ENCODE peak calls at places on chromosomes 1 and 21, in four cellular contexts. S is fibroblast of pulmonary artery, O is lower leg skin, J is A549. V is an unnamed sample.

GRCh38 chr1:202501281-202501680 is 152.8 kb downstream of the PPP1R12B start:
- DNase-seq in S (peak), O (no peak), J (peak), V (peak)

GRCh38 chr1:99580451-99580850 is 65.5 kb upstream of the PALMD start:
- DNase-seq in S (peak), O (peak), J (no peak), V (no peak)

GRCh38 chr1:27137022-27137542 is 17.8 kb downstream of the SLC9A1 start:
- DNase-seq in S (no peak), O (no peak), J (no peak), V (peak)

GRCh38 chr1:168610111-168610510 is 33.7 kb downstream of the XCL1 start:
- DNase-seq in S (no peak), O (no peak), J (no peak), V (no peak)

GRCh38 chr1:6157528-6158174 is 22.5 kb downstream of the CHD5 start:
- DNase-seq in S (peak), O (no peak), J (peak), V (no peak)

GRCh38 chr1:150083907-150084306 is 16.3 kb downstream of the VPS45 start:
- DNase-seq in S (no peak), O (no peak), J (no peak), V (no peak)

GRCh38 chr1:75133754-75134655 is at the start of gene LHX8:
- DNase-seq in S (no peak), O (peak), J (peak), V (peak)

GRCh38 chr1:7590426-7590790 is 180.7 kb upstream of the VAMP3 start:
- DNase-seq in S (no peak), O (peak), J (no peak), V (no peak)

GRCh38 chr1:160767417-160768294 is 28.3 kb upstream of the LY9 start:
- DNase-seq in S (no peak), O (no peak), J (no peak), V (peak)

GRCh38 chr21:45974073-45975016 is 7.2 kb upstream of the COL6A1 start:
- DNase-seq in S (peak), O (peak), J (no peak), V (no peak)

GRCh38 chr1:115557715-115558114 is 84.1 kb upstream of the VANGL1 start:
- DNase-seq in S (no peak), O (no peak), J (no peak), V (no peak)

GRCh38 chr1:209646558-209646957 is 5.7 kb downstream of the LAMB3 start:
- DNase-seq in S (peak), O (no peak), J (peak), V (no peak)

GRCh38 chr21:15065381-15066230 is 806 bp upstream of the NRIP1 start:
- DNase-seq in S (peak), O (peak), J (peak), V (peak)

GRCh38 chr1:153293847-153294246 is 18.9 kb downstream of the PGLYRP3 start:
- DNase-seq in S (no peak), O (no peak), J (no peak), V (no peak)

GRCh38 chr1:8162168-8162567 is 136.1 kb upstream of the ERRFI1 start:
- DNase-seq in S (no peak), O (no peak), J (no peak), V (no peak)

GRCh38 chr21:26844258-26845065 is 747 bp downstream of the ADAMTS1 start:
- DNase-seq in S (peak), O (peak), J (peak), V (no peak)

DNA sequence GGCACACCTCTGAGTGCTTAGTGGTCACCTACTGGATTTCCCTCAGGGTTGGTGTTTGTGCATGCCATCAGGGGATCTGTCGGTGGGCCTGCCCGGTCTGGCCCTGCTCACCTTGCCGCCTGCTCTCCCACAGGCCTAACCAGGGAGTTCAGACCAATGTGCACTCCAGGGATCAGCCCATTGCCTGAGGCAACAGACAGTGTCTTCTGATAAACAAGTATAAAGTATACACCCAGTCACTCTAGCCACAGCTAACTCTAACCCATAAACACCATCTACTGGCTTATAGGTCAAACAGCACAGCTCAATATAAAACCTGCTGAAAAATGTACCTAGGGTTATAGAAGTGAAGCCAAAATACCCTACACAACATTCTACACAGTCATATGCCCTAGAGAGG is 1300.0 kb downstream of the PLA2G4A start:
- DNase-seq in S (peak), O (no peak), J (peak), V (peak)
- TF ChIP-seq CTCF in S (peak), O (no peak), J (no peak), V (peak)

GRCh38 chr1:157700711-157701110 is at the start of gene FCRL3:
- DNase-seq in S (no peak), O (no peak), J (no peak), V (no peak)

GRCh38 chr1:157695417-157695816 is 5.2 kb downstream of the FCRL3 start:
- DNase-seq in S (no peak), O (no peak), J (no peak), V (no peak)

GRCh38 chr1:157700305-157700704 is 264 bp downstream of the FCRL3 start:
- DNase-seq in S (no peak), O (no peak), J (no peak), V (no peak)

GRCh38 chr1:157696966-157697628 is 3.5 kb downstream of the FCRL3 start:
- DNase-seq in S (no peak), O (no peak), J (no peak), V (no peak)

DNA sequence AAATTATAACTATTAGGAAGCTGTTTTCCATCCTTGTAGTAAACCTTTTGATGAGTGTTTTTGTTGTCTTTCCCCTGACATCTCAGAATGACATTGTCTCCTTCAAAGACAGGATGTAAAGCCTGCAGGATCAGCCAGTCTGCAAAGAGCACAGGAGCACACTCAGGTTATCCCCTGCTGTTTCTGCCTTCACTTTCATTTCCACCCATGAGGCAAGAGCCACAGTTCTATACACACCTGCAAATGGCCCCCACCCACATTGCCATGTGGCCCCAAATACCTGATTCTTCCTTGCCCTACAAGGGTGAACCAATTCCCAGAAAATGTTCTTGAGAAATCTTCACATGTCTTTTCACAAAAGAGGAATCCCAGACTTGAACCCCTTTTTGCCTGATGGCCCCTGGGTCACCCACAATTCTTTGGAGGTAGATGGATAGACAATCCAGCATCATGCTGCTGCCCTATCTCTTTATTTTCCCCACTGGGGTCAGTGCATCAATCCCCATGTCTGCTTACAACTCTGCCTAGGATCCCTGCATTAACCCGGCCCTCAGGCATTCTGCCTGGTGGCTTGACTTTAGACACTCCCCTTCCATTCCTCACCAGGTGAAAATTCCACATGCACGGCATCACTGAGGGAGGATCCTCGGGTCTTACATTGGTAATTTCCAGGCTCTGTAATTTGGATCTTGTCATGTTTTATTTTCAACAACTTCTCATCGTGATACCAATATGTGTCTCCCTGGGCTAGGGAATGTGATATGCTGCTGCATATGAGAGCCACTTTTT is 2.6 kb downstream of the FCRL3 start:
- DNase-seq in S (no peak), O (no peak), J (no peak), V (peak)
- H3K4me3 ChIP-seq in S (no peak), O (no peak), J (no peak), V (no peak)

DNA sequence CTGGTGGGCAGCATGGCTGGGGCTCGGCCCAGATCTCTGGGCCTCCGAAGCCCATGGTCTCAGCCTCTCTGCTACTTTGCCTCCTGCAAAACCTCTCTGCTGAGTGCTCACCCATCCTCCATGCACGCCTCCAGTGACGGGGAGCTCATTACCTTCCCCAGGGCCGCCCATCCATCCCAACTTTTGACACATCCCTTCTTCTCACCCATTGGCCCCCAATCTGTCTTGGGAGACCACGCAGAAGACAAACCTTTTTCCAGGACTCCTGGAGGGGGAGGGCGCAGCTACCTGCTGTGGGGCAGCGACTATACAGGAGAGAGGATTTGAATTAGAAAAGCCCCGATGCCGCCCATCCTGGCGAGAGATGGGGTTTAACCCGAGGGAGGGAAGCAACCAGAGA is 623.8 kb downstream of the MATN1 start:
- DNase-seq in S (no peak), O (no peak), J (no peak), V (no peak)
- TF ChIP-seq CTCF in S (no peak), O (no peak), J (no peak), V (no peak)

GRCh38 chr1:243420968-243421675 is 165.3 kb downstream of the SDCCAG8 start:
- DNase-seq in S (peak), O (no peak), J (no peak), V (no peak)
- H3K4me3 ChIP-seq in S (peak), O (no peak), J (peak), V (no peak)